ENCODE peak calls at places on chromosomes 12 and 14, in nine cellular contexts. W is Caco-2; Z is body of pancreas; D is upper lobe of left lung; R is Jurkat, Clone E6-1; G is A549; T is choroid plexus epithelial cell; V is small intestine; K is GM23248. C is an unnamed sample.

GRCh38 chr12:85820117-85820516 is 16.1 kb downstream of the RASSF9 start:
- DNase-seq in W (no peak), Z (no peak), D (no peak), R (no peak), G (no peak), T (no peak), V (no peak), K (peak; percentile 25), C (no peak)

GRCh38 chr12:44653886-44654527 is 222.1 kb downstream of the NELL2 start:
- DNase-seq in W (no peak), Z (no peak), D (no peak), R (no peak), G (no peak), T (no peak), V (no peak), K (no peak), C (no peak)

GRCh38 chr12:44379827-44380226 is 496.3 kb downstream of the NELL2 start:
- DNase-seq in W (no peak), Z (no peak), D (no peak), R (no peak), G (no peak), T (no peak), V (no peak), K (no peak), C (no peak)

GRCh38 chr14:74459289-74459946 is 33.4 kb upstream of the SYNDIG1L start:
- DNase-seq in W (no peak), Z (peak; percentile 31), D (no peak), R (no peak), G (peak; percentile 51), T (peak; percentile 74), V (peak; percentile 9), K (peak; percentile 93), C (no peak)

GRCh38 chr12:57881035-57881973 is 34.8 kb upstream of the CTDSP2 start:
- DNase-seq in W (no peak), Z (no peak), D (no peak), R (no peak), G (no peak), T (peak; percentile 71), V (peak; percentile 90), K (peak; percentile 78), C (peak; percentile 16)

GRCh38 chr12:30691122-30691879 is 4.4 kb downstream of the IPO8 start:
- DNase-seq in W (no peak), Z (no peak), D (no peak), R (no peak), G (peak; percentile 8), T (peak; percentile 85), V (peak; percentile 18), K (peak; percentile 92), C (no peak)

GRCh38 chr12:104285740-104286537 is 17.6 kb upstream of the EID3 start:
- DNase-seq in W (no peak), Z (no peak), D (no peak), R (no peak), G (no peak), T (no peak), V (peak; percentile 45), K (no peak), C (no peak)

GRCh38 chr12:122023339-122024131 is 1.9 kb downstream of the BCL7A start:
- DNase-seq in W (peak; percentile 42), Z (peak; percentile 87), D (peak; percentile 93), R (no peak), G (peak; percentile 73), T (peak; percentile 65), V (peak; percentile 36), K (peak; percentile 87), C (no peak)

GRCh38 chr12:41604830-41605229 is 416.7 kb downstream of the PDZRN4 start:
- DNase-seq in W (no peak), Z (no peak), D (no peak), R (no peak), G (no peak), T (peak; percentile 68), V (no peak), K (no peak), C (no peak)

GRCh38 chr14:31441273-31442110 is 15.8 kb downstream of the DTD2 start:
- DNase-seq in W (no peak), Z (no peak), D (no peak), R (no peak), G (no peak), T (peak; percentile 88), V (no peak), K (peak; percentile 88), C (no peak)

GRCh38 chr12:116368196-116369194 is 91.0 kb upstream of the MED13L start:
- DNase-seq in W (peak; percentile 96), Z (peak; percentile 90), D (no peak), R (no peak), G (peak; percentile 88), T (no peak), V (peak; percentile 78), K (no peak), C (no peak)

GRCh38 chr12:16150290-16150689 is 127.2 kb downstream of the SLC15A5 start:
- DNase-seq in W (no peak), Z (no peak), D (no peak), R (no peak), G (no peak), T (no peak), V (no peak), K (no peak), C (no peak)

DNA sequence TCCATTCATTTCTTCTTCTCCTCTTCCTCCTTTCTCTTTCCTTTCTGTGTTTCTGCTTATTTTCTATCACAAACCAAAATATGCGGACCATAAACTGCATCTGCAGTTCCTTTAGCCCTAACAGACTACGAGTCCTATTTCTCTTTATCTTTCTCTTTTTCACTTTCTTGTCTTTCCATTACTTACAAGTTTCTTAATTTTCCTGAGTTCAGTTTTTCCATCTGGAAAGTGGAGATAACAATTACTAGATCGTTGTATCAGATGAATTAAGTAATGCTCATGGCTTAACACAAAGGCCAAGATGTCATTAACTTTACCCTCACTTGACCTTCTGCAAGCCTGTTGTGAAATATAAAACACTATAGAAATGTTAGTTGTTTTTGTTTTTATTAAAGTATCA is 983 bp upstream of the COPS7A start:
- DNase-seq in W (no peak), Z (no peak), D (no peak), R (no peak), G (no peak), T (no peak), V (no peak), K (no peak), C (no peak)
- H3K4me3 ChIP-seq in W (peak overlapping the region; percentile 63), Z (no peak overlapping the region), D (no peak overlapping the region), R (peak overlapping the region; percentile 89), G (peak overlapping the region; percentile 61), T (no peak overlapping the region), V (no peak overlapping the region), K (peak overlapping the region; percentile 79), C (no peak overlapping the region)

GRCh38 chr12:63151898-63152700 is 1.1 kb upstream of the AVPR1A start:
- DNase-seq in W (peak; percentile 40), Z (peak; percentile 54), D (peak; percentile 25), R (peak; percentile 39), G (peak; percentile 69), T (peak; percentile 75), V (peak; percentile 33), K (peak; percentile 62), C (no peak)

GRCh38 chr12:63154560-63154959 is 3.6 kb upstream of the AVPR1A start:
- DNase-seq in W (no peak), Z (no peak), D (no peak), R (no peak), G (no peak), T (no peak), V (no peak), K (no peak), C (no peak)

GRCh38 chr12:63150255-63151060 is 543 bp downstream of the AVPR1A start:
- DNase-seq in W (no peak), Z (peak; percentile 36), D (peak; percentile 78), R (peak; percentile 14), G (no peak), T (peak; percentile 2), V (no peak), K (peak; percentile 11), C (no peak)

GRCh38 chr12:63151061-63151897 is at the start of gene AVPR1A:
- DNase-seq in W (no peak), Z (no peak), D (peak; percentile 7), R (no peak), G (peak; percentile 33), T (peak; percentile 4), V (peak; percentile 7), K (peak; percentile 19), C (no peak)

GRCh38 chr12:63149884-63150254 is 1.1 kb downstream of the AVPR1A start:
- DNase-seq in W (no peak), Z (peak; percentile 5), D (no peak), R (no peak), G (no peak), T (no peak), V (no peak), K (no peak), C (no peak)
- H3K4me3 ChIP-seq in W (no peak overlapping the region), Z (no peak overlapping the region), D (peak overlapping the region; percentile 35), R (no peak overlapping the region), G (no peak overlapping the region), T (no peak overlapping the region), V (no peak overlapping the region), K (no peak overlapping the region), C (peak overlapping the region; percentile 51)

GRCh38 chr14:55272922-55273321 is 1.7 kb downstream of the FBXO34 start:
- DNase-seq in W (no peak), Z (no peak), D (no peak), R (no peak), G (no peak), T (no peak), V (peak; percentile 61), K (no peak), C (no peak)
- H3K4me3 ChIP-seq in W (peak overlapping the region; percentile 100), Z (no peak overlapping the region), D (peak overlapping the region; percentile 87), R (no peak overlapping the region), G (no peak overlapping the region), T (no peak overlapping the region), V (peak overlapping the region; percentile 85), K (peak overlapping the region; percentile 94), C (peak overlapping the region; percentile 97)

GRCh38 chr14:52790011-52790755 is 1.2 kb downstream of the GNPNAT1 start:
- DNase-seq in W (no peak), Z (peak; percentile 48), D (no peak), R (no peak), G (no peak), T (no peak), V (peak; percentile 61), K (peak; percentile 33), C (no peak)

GRCh38 chr14:52791204-52792096 is at the start of gene GNPNAT1:
- DNase-seq in W (peak; percentile 87), Z (peak; percentile 92), D (peak; percentile 97), R (peak; percentile 75), G (peak; percentile 83), T (peak; percentile 87), V (peak; percentile 92), K (peak; percentile 94), C (peak; percentile 91)

GRCh38 chr14:52790756-52791203 is 627 bp downstream of the GNPNAT1 start:
- DNase-seq in W (no peak), Z (no peak), D (no peak), R (no peak), G (no peak), T (no peak), V (no peak), K (peak; percentile 36), C (no peak)

GRCh38 chr14:52786887-52787286 is 4.5 kb downstream of the GNPNAT1 start:
- DNase-seq in W (no peak), Z (no peak), D (no peak), R (no peak), G (no peak), T (no peak), V (no peak), K (no peak), C (no peak)

DNA sequence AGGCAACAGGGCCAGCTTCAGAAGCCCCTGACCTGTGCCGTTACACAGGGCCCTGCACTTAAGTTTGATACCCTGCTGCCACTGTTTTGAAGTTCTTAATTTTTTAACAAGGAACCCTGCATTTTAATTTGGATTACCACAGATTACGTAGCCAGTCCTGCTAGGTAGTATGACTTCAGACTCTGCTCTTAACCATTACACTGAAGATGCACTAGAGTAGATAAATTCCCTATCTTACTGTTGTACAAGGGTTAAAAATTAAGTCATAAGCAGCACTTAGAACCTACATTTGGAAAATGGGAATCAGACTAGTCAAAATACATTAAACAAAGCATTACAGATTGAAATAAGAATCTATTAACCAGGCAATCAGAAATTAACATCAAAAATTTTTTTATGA is 2.3 kb downstream of the GNPNAT1 start:
- DNase-seq in W (no peak), Z (no peak), D (no peak), R (no peak), G (no peak), T (no peak), V (no peak), K (peak; percentile 23), C (no peak)
- H3K4me3 ChIP-seq in W (no peak overlapping the region), Z (no peak overlapping the region), D (no peak overlapping the region), R (no peak overlapping the region), G (peak overlapping the region; percentile 65), T (no peak overlapping the region), V (no peak overlapping the region), K (peak overlapping the region; percentile 89), C (no peak overlapping the region)